ENCODE peak calls at places on chromosome 4, in four cellular contexts. One of them, this sample, is unnamed.

GRCh38 chr4:156939801-156940200 is 31.8 kb downstream of the PDGFC start:
- DNase-seq in activated naive CD8-positive, alpha-beta T cell treated with anti-CD3 and anti-CD28 coated beads for 36 hours: no peak
- DNase-seq in mesenchymal stem cell: no peak
- DNase-seq in nephron progenitor cell: no peak
- DNase-seq in this sample: no peak

GRCh38 chr4:75248770-75249467 is 265.3 kb downstream of the RCHY1 start:
- DNase-seq in activated naive CD8-positive, alpha-beta T cell treated with anti-CD3 and anti-CD28 coated beads for 36 hours: no peak
- DNase-seq in nephron progenitor cell: no peak
- DNase-seq in mesenchymal stem cell: peak
- DNase-seq in this sample: peak

GRCh38 chr4:116099596-116099995 is 985.8 kb downstream of the TRAM1L1 start:
- DNase-seq in activated naive CD8-positive, alpha-beta T cell treated with anti-CD3 and anti-CD28 coated beads for 36 hours: no peak
- DNase-seq in nephron progenitor cell: no peak
- DNase-seq in mesenchymal stem cell: peak
- DNase-seq in this sample: no peak

GRCh38 chr4:16733509-16733908 is 164.9 kb downstream of the LDB2 start:
- DNase-seq in mesenchymal stem cell: no peak
- DNase-seq in nephron progenitor cell: no peak
- DNase-seq in activated naive CD8-positive, alpha-beta T cell treated with anti-CD3 and anti-CD28 coated beads for 36 hours: no peak
- DNase-seq in this sample: no peak

GRCh38 chr4:128134925-128135324 is 73.8 kb downstream of the LARP1B start:
- DNase-seq in mesenchymal stem cell: no peak
- DNase-seq in nephron progenitor cell: no peak
- DNase-seq in activated naive CD8-positive, alpha-beta T cell treated with anti-CD3 and anti-CD28 coated beads for 36 hours: no peak
- DNase-seq in this sample: no peak

GRCh38 chr4:164203476-164203875 is 550.5 kb upstream of the SMIM31 start:
- DNase-seq in activated naive CD8-positive, alpha-beta T cell treated with anti-CD3 and anti-CD28 coated beads for 36 hours: no peak
- DNase-seq in mesenchymal stem cell: no peak
- DNase-seq in nephron progenitor cell: no peak
- DNase-seq in this sample: no peak

GRCh38 chr4:13918110-13918509 is 290.6 kb upstream of the BOD1L1 start:
- DNase-seq in activated naive CD8-positive, alpha-beta T cell treated with anti-CD3 and anti-CD28 coated beads for 36 hours: no peak
- DNase-seq in nephron progenitor cell: no peak
- DNase-seq in mesenchymal stem cell: peak
- DNase-seq in this sample: no peak

GRCh38 chr4:38605181-38605764 is 58.7 kb upstream of the KLF3 start:
- DNase-seq in nephron progenitor cell: no peak
- DNase-seq in mesenchymal stem cell: peak
- DNase-seq in activated naive CD8-positive, alpha-beta T cell treated with anti-CD3 and anti-CD28 coated beads for 36 hours: no peak
- DNase-seq in this sample: no peak

GRCh38 chr4:155578726-155579385 is 87.8 kb upstream of the GUCY1A1 start:
- DNase-seq in activated naive CD8-positive, alpha-beta T cell treated with anti-CD3 and anti-CD28 coated beads for 36 hours: no peak
- DNase-seq in nephron progenitor cell: no peak
- DNase-seq in mesenchymal stem cell: peak
- DNase-seq in this sample: no peak

GRCh38 chr4:133759428-133759827 is 442.2 kb downstream of the PABPC4L start:
- DNase-seq in mesenchymal stem cell: no peak
- DNase-seq in nephron progenitor cell: no peak
- DNase-seq in activated naive CD8-positive, alpha-beta T cell treated with anti-CD3 and anti-CD28 coated beads for 36 hours: no peak
- DNase-seq in this sample: no peak

GRCh38 chr4:234178-234577 is 71.1 kb downstream of the ZNF732 start:
- DNase-seq in mesenchymal stem cell: no peak
- DNase-seq in activated naive CD8-positive, alpha-beta T cell treated with anti-CD3 and anti-CD28 coated beads for 36 hours: no peak
- DNase-seq in nephron progenitor cell: no peak
- DNase-seq in this sample: no peak